ENCODE peak calls at places on chromosome 16, in four cellular contexts. Q is endothelial cell, G is activated B cell treated with CpG ODN at 0.5 μM for 24 hours, R is GM12864. S is an unnamed sample.

GRCh38 chr16:56203052-56203451 is 11.8 kb downstream of the GNAO1 start:
- DNase-seq in Q (no peak), G (no peak), R (peak; percentile 41), S (no peak)

GRCh38 chr16:68378436-68379415 is 67.9 kb downstream of the PRMT7 start:
- DNase-seq in Q (no peak), G (no peak), R (no peak), S (no peak)

GRCh38 chr16:55255890-55256289 is 68.1 kb upstream of the IRX6 start:
- DNase-seq in Q (peak; percentile 31), G (no peak), R (no peak), S (no peak)

GRCh38 chr16:10941127-10941933 is 938 bp downstream of the DEXI start:
- DNase-seq in Q (no peak), G (no peak), R (no peak), S (no peak)

GRCh38 chr16:31488630-31489564 is 6.0 kb downstream of the SLC5A2 start:
- DNase-seq in Q (no peak), G (no peak), R (no peak), S (no peak)

GRCh38 chr16:25692307-25692706 is 548 bp downstream of the HS3ST4 start:
- DNase-seq in Q (peak; percentile 18), G (no peak), R (no peak), S (no peak)

GRCh38 chr16:4455951-4456350 is 18.5 kb downstream of the NMRAL1 start:
- DNase-seq in Q (no peak), G (no peak), R (no peak), S (no peak)

GRCh38 chr16:50778284-50779163 is 36.6 kb downstream of the CYLD start:
- DNase-seq in Q (no peak), G (no peak), R (no peak), S (no peak)

GRCh38 chr16:47461598-47462266 is 601 bp downstream of the PHKB start:
- DNase-seq in Q (peak; percentile 54), G (no peak), R (peak; percentile 69), S (peak; percentile 51)

GRCh38 chr16:47477680-47478079 is 16.5 kb downstream of the PHKB start:
- DNase-seq in Q (no peak), G (no peak), R (no peak), S (no peak)

GRCh38 chr16:85654251-85655115 is 34.3 kb downstream of the GINS2 start:
- DNase-seq in Q (no peak), G (no peak), R (no peak), S (no peak)

GRCh38 chr16:54098247-54098646 is 188.3 kb downstream of the IRX3 start:
- DNase-seq in Q (no peak), G (no peak), R (no peak), S (no peak)

GRCh38 chr16:82059161-82059982 is 24.3 kb downstream of the HSD17B2 start:
- DNase-seq in Q (no peak), G (no peak), R (no peak), S (no peak)

GRCh38 chr16:85321856-85322271 is 209.6 kb upstream of the CIBAR2 start:
- DNase-seq in Q (no peak), G (no peak), R (no peak), S (peak; percentile 98)

GRCh38 chr16:69328854-69329316 is 1.5 kb downstream of the PDF start:
- DNase-seq in Q (no peak), G (peak; percentile 12), R (no peak), S (peak; percentile 35)

GRCh38 chr16:80751167-80751566 is 53.2 kb downstream of the CDYL2 start:
- DNase-seq in Q (no peak), G (no peak), R (no peak), S (no peak)

GRCh38 chr16:10930755-10931093 is 11.5 kb downstream of the DEXI start:
- DNase-seq in Q (no peak), G (no peak), R (no peak), S (no peak)

GRCh38 chr16:30569746-30570325 is 1.7 kb downstream of the ZNF688 start:
- DNase-seq in Q (no peak), G (no peak), R (no peak), S (no peak)

GRCh38 chr16:72620348-72620747 is 427.6 kb downstream of the ZFHX3 start:
- DNase-seq in Q (no peak), G (no peak), R (no peak), S (no peak)

GRCh38 chr16:23060458-23061320 is 88.6 kb downstream of the USP31 start:
- DNase-seq in Q (peak; percentile 69), G (peak; percentile 31), R (peak; percentile 33), S (peak; percentile 63)

GRCh38 chr16:55015181-55015913 is 84.7 kb downstream of the IRX5 start:
- DNase-seq in Q (no peak), G (no peak), R (no peak), S (no peak)

GRCh38 chr16:79662122-79662521 is 61.6 kb upstream of the MAF start:
- DNase-seq in Q (no peak), G (no peak), R (no peak), S (no peak)

GRCh38 chr16:1687427-1688316 is 9.6 kb downstream of the JPT2 start:
- DNase-seq in Q (no peak), G (no peak), R (no peak), S (no peak)

GRCh38 chr16:78058165-78058564 is 35.8 kb downstream of the CLEC3A start:
- DNase-seq in Q (no peak), G (no peak), R (no peak), S (no peak)

GRCh38 chr16:69182730-69183416 is 4.1 kb upstream of the SNTB2 start:
- DNase-seq in Q (no peak), G (no peak), R (no peak), S (no peak)

DNA sequence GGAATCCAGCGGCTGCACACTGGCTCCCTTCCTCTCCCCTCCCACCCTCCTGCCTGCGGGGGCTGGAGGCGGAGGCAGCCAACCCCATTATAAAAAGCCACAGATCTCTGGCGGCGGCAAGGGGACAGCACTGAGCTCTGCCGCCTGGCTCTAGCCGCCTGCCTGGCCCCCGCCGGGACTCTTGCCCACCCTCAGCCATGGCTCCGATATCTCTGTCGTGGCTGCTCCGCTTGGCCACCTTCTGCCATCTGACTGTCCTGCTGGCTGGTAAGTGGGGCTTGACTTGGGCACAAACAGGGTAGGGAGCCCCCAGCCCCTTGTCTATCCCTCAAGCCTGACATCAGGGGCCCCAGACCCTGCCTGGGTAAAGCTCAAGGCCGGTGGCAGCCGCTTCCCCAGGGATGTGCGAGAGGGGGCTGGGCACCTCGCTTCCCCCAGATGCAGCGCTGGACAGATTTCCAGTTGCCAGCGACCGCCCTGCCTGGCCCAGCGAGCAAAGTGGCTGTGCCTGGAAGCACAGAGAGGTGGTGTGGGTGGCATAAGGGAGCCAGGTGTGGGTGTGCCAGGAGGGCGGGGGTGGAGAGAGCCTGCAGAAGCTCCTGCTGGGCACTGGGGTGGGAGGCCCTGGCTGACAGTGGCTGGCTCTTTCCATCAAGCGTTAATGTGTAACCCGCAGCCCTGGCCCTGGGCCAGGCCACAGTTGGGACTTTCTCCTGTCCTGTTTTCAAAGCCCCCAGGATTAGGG is at the start of gene CX3CL1:
- DNase-seq in Q (peak; percentile 56), G (no peak), R (no peak), S (peak; percentile 49)
- TF ChIP-seq CTCF in Q (no peak), G (no peak), R (no peak), S (no peak)

GRCh38 chr16:87160752-87161337 is 156.3 kb downstream of the C16orf95 start:
- DNase-seq in Q (no peak), G (no peak), R (no peak), S (no peak)
- TF ChIP-seq CTCF in Q (no peak), G (no peak), R (no peak), S (no peak)

GRCh38 chr16:497258-497657 is 30.3 kb upstream of the CAPN15 start:
- DNase-seq in Q (no peak), G (no peak), R (no peak), S (no peak)

GRCh38 chr16:492211-492875 is 35.2 kb upstream of the CAPN15 start:
- DNase-seq in Q (no peak), G (no peak), R (no peak), S (no peak)

GRCh38 chr16:491225-491919 is 36.1 kb upstream of the CAPN15 start:
- DNase-seq in Q (no peak), G (no peak), R (no peak), S (no peak)

GRCh38 chr16:496097-496886 is 31.2 kb upstream of the CAPN15 start:
- DNase-seq in Q (peak; percentile 39), G (no peak), R (no peak), S (no peak)

GRCh38 chr16:495127-495748 is 32.3 kb upstream of the CAPN15 start:
- DNase-seq in Q (peak; percentile 61), G (no peak), R (no peak), S (no peak)
- TF ChIP-seq CTCF in Q (no peak), G (no peak), R (peak; percentile 27), S (peak; percentile 22)

GRCh38 chr16:2816751-2817495 is at the start of gene PRSS21:
- DNase-seq in Q (no peak), G (no peak), R (no peak), S (peak; percentile 4)
- TF ChIP-seq CTCF in Q (peak; percentile 33), G (no peak), R (peak; percentile 41), S (no peak)

DNA sequence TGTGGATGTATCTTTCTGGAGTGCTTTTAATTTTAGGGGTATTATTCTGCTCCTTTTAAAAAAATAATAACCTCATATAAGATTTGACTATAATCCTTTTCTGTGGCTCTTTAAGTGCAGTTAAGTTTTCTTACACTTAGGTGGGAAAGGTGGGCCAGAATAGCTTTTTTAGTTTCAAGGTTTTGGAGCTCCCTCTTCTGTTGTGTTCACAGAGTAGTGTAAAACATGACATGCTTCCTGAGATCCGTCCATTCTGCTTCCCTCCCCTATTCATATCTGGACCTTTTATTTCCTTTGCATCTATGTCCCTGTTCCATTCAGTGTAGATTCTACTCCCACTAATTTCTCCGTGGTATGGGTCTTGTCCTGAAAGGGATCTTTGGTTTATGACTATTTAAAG is 12.8 kb downstream of the LRRC36 start:
- DNase-seq in Q (no peak), G (no peak), R (no peak), S (no peak)
- TF ChIP-seq CTCF in Q (no peak), G (no peak), R (peak; percentile 22), S (no peak)

GRCh38 chr16:9484436-9484835 is 393.0 kb downstream of the HAPSTR1 start:
- DNase-seq in Q (no peak), G (no peak), R (no peak), S (no peak)

GRCh38 chr16:9476744-9477143 is 385.3 kb downstream of the HAPSTR1 start:
- DNase-seq in Q (no peak), G (no peak), R (no peak), S (no peak)

GRCh38 chr16:9481749-9482148 is 390.3 kb downstream of the HAPSTR1 start:
- DNase-seq in Q (no peak), G (no peak), R (no peak), S (no peak)

GRCh38 chr16:9480503-9480902 is 389.1 kb downstream of the HAPSTR1 start:
- DNase-seq in Q (no peak), G (no peak), R (no peak), S (no peak)

DNA sequence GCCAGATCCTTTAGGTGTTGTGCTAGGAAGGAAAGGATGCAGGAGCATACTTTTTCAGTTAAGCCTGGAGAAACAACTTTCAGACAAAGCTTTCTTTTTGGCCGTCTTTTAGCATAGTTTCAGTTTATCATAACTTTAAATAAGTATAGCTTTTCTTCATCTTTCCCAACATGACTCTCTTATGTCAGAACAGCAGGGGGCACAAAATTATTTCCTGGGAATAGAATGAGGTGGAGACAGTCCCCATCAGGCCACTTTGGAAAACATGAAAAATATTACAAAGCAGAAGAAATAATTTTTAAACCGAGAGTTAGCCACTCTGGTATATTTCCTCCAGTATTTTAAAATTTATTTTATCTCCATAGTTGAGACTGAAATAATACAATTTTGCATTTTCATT is 387.6 kb downstream of the HAPSTR1 start:
- DNase-seq in Q (no peak), G (no peak), R (no peak), S (no peak)
- TF ChIP-seq CTCF in Q (no peak), G (no peak), R (no peak), S (no peak)